ENCODE peak calls at places on chromosome 5, in five cellular contexts. V is kidney epithelial cell, D is brain microvascular endothelial cell, J is NB4, A is HepG2. Q is an unnamed sample.

GRCh38 chr5:50559955-50560354 is 106.5 kb upstream of the PARP8 start:
- DNase-seq in V (no peak), D (no peak), J (peak), A (no peak), Q (no peak)

GRCh38 chr5:35384658-35385057 is 154.4 kb upstream of the PRLR start:
- DNase-seq in V (no peak), D (no peak), J (no peak), A (no peak), Q (no peak)

GRCh38 chr5:79694652-79695051 is 5.0 kb downstream of the CMYA5 start:
- DNase-seq in V (no peak), D (peak), J (no peak), A (no peak), Q (no peak)

GRCh38 chr5:176700239-176700847 is 53.1 kb downstream of the TSPAN17 start:
- DNase-seq in V (no peak), D (no peak), J (peak), A (no peak), Q (no peak)

GRCh38 chr5:155293605-155294178 is 280.1 kb downstream of the KIF4B start:
- DNase-seq in V (no peak), D (no peak), J (no peak), A (no peak), Q (no peak)

GRCh38 chr5:68456756-68457217 is 241.2 kb downstream of the PIK3R1 start:
- DNase-seq in V (peak), D (peak), J (no peak), A (peak), Q (peak)

GRCh38 chr5:32506251-32506661 is 61.7 kb upstream of the ZFR start:
- DNase-seq in V (no peak), D (no peak), J (no peak), A (no peak), Q (no peak)

GRCh38 chr5:71483355-71483754 is 27.9 kb downstream of the BDP1 start:
- DNase-seq in V (peak), D (peak), J (no peak), A (peak), Q (no peak)

GRCh38 chr5:112492291-112492690 is 73.2 kb upstream of the EPB41L4A start:
- DNase-seq in V (peak), D (peak), J (peak), A (peak), Q (peak)

GRCh38 chr5:171838066-171838465 is 52.4 kb downstream of the SMIM23 start:
- DNase-seq in V (no peak), D (no peak), J (no peak), A (no peak), Q (no peak)

DNA sequence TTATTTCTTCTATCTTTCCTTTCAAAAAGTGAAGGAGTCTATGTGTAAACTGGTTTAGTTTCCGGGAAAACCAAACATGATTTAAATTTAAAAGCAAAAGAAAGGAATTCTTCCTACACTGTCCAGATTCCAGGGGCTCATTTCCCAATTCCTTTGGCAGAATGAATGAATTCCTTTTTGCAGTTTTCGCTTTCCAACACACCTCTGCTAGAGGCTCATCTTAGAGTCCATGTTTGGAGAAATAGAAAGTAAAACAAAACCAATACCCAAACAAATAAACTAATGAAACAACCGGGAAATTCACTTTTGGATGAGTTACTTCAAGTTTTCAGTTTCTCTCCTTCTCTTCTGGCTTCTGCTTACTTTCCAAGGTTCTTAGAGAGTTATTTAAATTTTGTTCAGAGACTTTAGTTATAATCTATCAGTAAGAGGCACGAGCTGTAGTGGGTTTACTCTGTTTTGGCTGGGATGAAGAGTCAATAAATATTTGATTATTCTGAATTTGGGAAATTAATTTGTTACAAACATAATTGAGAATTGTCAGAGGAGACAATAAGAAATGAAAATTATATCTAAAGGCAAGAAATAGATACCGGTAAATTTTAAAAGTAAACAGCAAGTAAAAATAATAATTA is 365.0 kb upstream of the CDH9 start:
- DNase-seq in V (no peak), D (no peak), J (no peak), A (no peak), Q (no peak)
- H3K4me3 ChIP-seq in V (no peak), D (no peak), J (no peak), A (no peak), Q (no peak)

GRCh38 chr5:103441523-103441922 is 121.1 kb downstream of the NUDT12 start:
- DNase-seq in V (no peak), D (no peak), J (no peak), A (no peak), Q (no peak)
- TF ChIP-seq CTCF in V (no peak), D (peak), J (peak), A (no peak), Q (peak)

DNA sequence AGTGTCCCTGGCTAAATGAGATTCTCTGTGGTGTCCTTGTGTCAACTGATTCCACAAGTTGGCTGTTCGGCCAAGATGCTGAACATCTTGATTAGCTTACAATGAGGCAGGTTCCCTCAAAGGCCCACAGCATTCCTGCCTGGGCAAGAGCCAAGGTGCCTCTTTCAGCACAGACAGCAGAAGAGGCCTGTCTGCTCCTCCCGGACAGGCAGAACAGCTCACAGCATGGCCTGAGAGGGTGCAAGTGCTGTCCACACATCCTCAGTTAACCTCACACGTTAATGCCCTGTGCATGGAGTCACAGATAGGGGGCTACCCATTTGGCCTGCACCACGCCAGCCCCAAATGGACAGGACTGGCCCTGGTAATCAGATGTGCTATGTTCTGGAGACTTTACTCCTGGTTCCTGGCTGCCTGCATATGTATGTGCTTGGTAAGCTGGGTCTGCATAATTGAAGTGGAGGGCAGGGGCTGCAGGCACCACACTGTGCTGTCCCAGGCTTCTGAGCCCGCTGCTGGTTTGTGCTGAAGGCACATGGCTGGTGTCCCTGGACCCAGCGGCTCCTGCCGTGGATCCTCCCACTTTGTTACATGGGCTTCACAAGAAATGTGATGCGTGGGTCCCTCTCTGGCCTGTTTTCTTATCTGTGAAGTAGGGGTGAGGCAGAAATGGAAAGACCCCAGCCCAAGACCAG is 8.9 kb downstream of the CSF2 start:
- DNase-seq in V (no peak), D (no peak), J (no peak), A (no peak), Q (no peak)
- H3K4me3 ChIP-seq in V (no peak), D (no peak), J (no peak), A (no peak), Q (no peak)

DNA sequence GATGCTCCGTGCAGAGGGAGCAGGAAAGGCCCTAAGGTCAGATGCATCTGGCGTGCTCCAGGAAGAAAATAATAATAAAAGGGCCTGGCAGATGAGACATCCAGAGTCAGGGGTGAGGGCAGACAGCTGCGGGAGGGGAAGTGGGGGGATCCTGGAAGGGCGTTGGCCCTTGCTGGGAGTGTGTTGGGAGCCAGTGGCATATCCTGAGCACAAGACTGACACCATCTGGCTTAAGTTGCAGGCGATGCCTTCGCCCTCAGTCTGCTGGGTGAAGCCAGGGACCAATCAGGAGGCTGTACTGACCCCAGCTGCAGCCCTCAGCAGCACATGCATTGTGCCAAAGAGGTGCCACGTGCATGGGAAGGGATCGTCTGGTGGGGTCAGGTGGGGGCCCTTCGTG is 3.8 kb downstream of the OR2V2 start:
- DNase-seq in V (no peak), D (no peak), J (peak), A (no peak), Q (peak)
- TF ChIP-seq CTCF in V (no peak), D (no peak), J (no peak), A (no peak), Q (no peak)

GRCh38 chr5:76488969-76489368 is 85.9 kb downstream of the IQGAP2 start:
- DNase-seq in V (no peak), D (no peak), J (no peak), A (no peak), Q (no peak)

GRCh38 chr5:76483433-76483832 is 80.3 kb downstream of the IQGAP2 start:
- DNase-seq in V (no peak), D (no peak), J (no peak), A (no peak), Q (peak)

GRCh38 chr5:76482961-76483360 is 79.9 kb downstream of the IQGAP2 start:
- DNase-seq in V (no peak), D (no peak), J (no peak), A (no peak), Q (no peak)

GRCh38 chr5:76487784-76488183 is 84.7 kb downstream of the IQGAP2 start:
- DNase-seq in V (no peak), D (no peak), J (no peak), A (no peak), Q (no peak)

DNA sequence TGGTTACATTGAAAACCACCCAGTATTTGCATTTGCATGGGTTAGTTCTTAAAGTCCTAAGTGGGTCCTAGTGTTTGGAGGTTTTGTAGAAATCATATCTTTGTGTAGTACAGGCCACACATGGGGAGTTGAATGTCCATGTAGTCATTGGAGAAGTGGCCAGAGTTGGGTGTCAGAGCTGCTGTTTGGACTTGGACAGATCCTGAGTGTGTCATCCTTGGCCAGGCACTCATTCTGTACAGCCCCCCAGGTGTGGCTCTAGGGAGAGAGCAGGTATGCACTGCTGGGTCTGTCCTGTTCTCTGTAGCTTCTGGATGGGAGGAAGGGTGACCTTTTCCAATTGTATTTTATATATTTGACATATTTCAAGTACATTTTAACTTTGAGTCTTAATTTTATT is 82.4 kb downstream of the IQGAP2 start:
- DNase-seq in V (no peak), D (no peak), J (no peak), A (no peak), Q (no peak)
- H3K4me3 ChIP-seq in V (no peak), D (no peak), J (no peak), A (no peak), Q (no peak)

DNA sequence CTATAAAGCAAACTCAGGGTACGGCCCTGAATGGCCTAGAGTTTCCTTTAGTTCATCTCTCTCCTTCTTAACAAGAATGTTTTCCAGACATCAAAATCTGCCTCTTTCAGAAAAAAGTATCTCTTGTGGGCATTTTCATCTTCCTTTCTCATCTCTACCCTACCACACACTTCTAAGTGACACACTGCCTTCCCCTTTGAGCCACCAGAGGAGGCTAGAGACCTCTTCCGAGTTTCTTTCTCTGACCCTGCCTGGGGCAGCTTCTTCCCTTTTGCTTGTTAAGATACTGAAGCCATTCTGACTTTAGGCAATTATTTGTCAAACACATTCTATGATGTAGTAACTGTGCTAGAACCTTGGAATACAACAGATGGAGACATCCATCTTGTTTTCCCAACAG is 8.7 kb upstream of the SV2C start:
- DNase-seq in V (no peak), D (no peak), J (peak), A (peak), Q (peak)
- TF ChIP-seq CTCF in V (peak), D (peak), J (peak), A (peak), Q (peak)

GRCh38 chr5:139296862-139297326 is 3.4 kb downstream of the MATR3 start:
- DNase-seq in V (no peak), D (no peak), J (no peak), A (no peak), Q (no peak)

GRCh38 chr5:139295692-139296091 is 2.2 kb downstream of the MATR3 start:
- DNase-seq in V (no peak), D (no peak), J (no peak), A (no peak), Q (no peak)

GRCh38 chr5:139297439-139298133 is 4.0 kb downstream of the MATR3 start:
- DNase-seq in V (no peak), D (no peak), J (no peak), A (no peak), Q (no peak)

GRCh38 chr5:139294372-139295165 is 1.0 kb downstream of the MATR3 start:
- DNase-seq in V (no peak), D (peak), J (peak), A (peak), Q (peak)

DNA sequence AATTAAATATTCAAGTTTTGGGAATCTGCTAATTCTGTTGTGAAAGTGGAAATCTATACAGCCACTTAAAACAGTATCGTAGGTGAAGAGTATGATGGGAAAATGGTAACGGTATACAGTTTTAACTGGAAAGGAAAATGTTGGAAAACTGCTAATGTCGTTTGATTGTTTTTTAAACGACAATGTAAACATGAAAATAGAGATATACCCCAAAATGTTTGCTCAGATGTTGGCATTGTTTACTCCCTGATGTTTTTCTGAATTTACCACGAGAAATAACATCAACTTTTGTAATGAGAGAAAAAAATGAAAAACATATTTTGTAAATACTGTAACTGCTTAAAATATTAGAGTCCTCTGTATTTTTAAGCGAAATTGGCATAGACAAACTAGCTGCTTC is 2.7 kb downstream of the MATR3 start:
- DNase-seq in V (no peak), D (no peak), J (no peak), A (no peak), Q (no peak)
- H3K4me3 ChIP-seq in V (no peak), D (no peak), J (peak), A (peak), Q (peak)